ENCODE peak calls at places on chromosomes 3 and 15, in eight cellular contexts. N is sigmoid colon, Q is tibial nerve, I is esophagus muscularis mucosa, F is A549, O is ovary, R is stomach, X is transverse colon. J is an unnamed sample.
A peak's percentile ranks its signal among the peaks of the same experiment; 100 is the strongest.

GRCh38 chr3:46353639-46354410 is at the start of gene CCR2:
- DNase-seq in N (no peak), I (peak; percentile 37), X (no peak), O (no peak), R (no peak), F (no peak), Q (no peak), J (no peak)

GRCh38 chr15:29270169-29270955 is 740 bp upstream of the NSMCE3 start:
- DNase-seq in X (no peak), R (no peak), Q (no peak), O (no peak), F (no peak), N (no peak), I (no peak), J (no peak)

GRCh38 chr3:141454906-141455602 is 31.8 kb upstream of the RASA2 start:
- DNase-seq in R (no peak), X (no peak), F (peak; percentile 95), O (no peak), I (no peak), N (no peak), Q (peak; percentile 37), J (no peak)

GRCh38 chr3:50068134-50068533 is 20.6 kb upstream of the RBM5 start:
- DNase-seq in X (no peak), N (no peak), R (no peak), O (no peak), I (no peak), Q (no peak), F (no peak), J (no peak)

GRCh38 chr3:116148881-116149530 is 296.3 kb downstream of the LSAMP start:
- DNase-seq in I (no peak), N (no peak), O (no peak), F (no peak), R (no peak), Q (no peak), X (no peak), J (no peak)

GRCh38 chr3:130081371-130081881 is at the start of gene ALG1L2:
- DNase-seq in R (no peak), I (no peak), F (no peak), Q (no peak), N (no peak), O (no peak), X (no peak), J (no peak)

GRCh38 chr15:95087253-95087609 is 855.9 kb downstream of the MCTP2 start:
- DNase-seq in O (no peak), I (no peak), N (no peak), Q (no peak), R (no peak), F (no peak), X (no peak), J (no peak)

GRCh38 chr15:48388017-48388936 is 57.0 kb downstream of the DUT start:
- DNase-seq in R (no peak), O (no peak), N (no peak), I (no peak), X (no peak), F (no peak), Q (no peak), J (no peak)

GRCh38 chr3:48518755-48519154 is 14.8 kb upstream of the SHISA5 start:
- DNase-seq in N (no peak), X (no peak), I (no peak), O (no peak), Q (no peak), R (no peak), F (no peak), J (no peak)

GRCh38 chr3:74067296-74067695 is 442.6 kb upstream of the PDZRN3 start:
- DNase-seq in I (no peak), F (no peak), R (peak; percentile 35), Q (peak; percentile 7), N (no peak), X (no peak), O (no peak), J (no peak)

GRCh38 chr15:40511093-40511471 is 40.3 kb downstream of the CHST14 start:
- DNase-seq in N (no peak), O (no peak), R (no peak), X (peak; percentile 11), Q (no peak), F (no peak), I (no peak), J (no peak)

GRCh38 chr3:109057616-109058015 is 60.3 kb downstream of the MORC1 start:
- DNase-seq in O (no peak), R (no peak), F (no peak), Q (no peak), N (no peak), X (no peak), I (no peak), J (no peak)

GRCh38 chr15:40471778-40472130 is 970 bp downstream of the CHST14 start:
- DNase-seq in Q (no peak), O (no peak), N (no peak), X (peak; percentile 23), I (no peak), R (peak; percentile 37), F (no peak), J (no peak)

GRCh38 chr3:42063886-42064285 is 27.3 kb upstream of the TRAK1 start:
- DNase-seq in O (no peak), R (no peak), N (no peak), F (peak; percentile 48), Q (no peak), X (no peak), I (no peak), J (no peak)

GRCh38 chr3:190048831-190049541 is 71.7 kb downstream of the P3H2 start:
- DNase-seq in I (no peak), N (no peak), R (no peak), Q (no peak), O (no peak), X (no peak), F (no peak), J (no peak)

GRCh38 chr3:58063424-58063823 is 55.2 kb downstream of the FLNB start:
- DNase-seq in O (no peak), F (no peak), R (peak; percentile 38), I (no peak), Q (peak; percentile 87), N (peak; percentile 89), X (peak; percentile 60), J (no peak)
- TF ChIP-seq EP300 in O (no peak), F (no peak), R (no peak), I (no peak), Q (no peak), N (no peak), X (no peak), J (no peak)

DNA sequence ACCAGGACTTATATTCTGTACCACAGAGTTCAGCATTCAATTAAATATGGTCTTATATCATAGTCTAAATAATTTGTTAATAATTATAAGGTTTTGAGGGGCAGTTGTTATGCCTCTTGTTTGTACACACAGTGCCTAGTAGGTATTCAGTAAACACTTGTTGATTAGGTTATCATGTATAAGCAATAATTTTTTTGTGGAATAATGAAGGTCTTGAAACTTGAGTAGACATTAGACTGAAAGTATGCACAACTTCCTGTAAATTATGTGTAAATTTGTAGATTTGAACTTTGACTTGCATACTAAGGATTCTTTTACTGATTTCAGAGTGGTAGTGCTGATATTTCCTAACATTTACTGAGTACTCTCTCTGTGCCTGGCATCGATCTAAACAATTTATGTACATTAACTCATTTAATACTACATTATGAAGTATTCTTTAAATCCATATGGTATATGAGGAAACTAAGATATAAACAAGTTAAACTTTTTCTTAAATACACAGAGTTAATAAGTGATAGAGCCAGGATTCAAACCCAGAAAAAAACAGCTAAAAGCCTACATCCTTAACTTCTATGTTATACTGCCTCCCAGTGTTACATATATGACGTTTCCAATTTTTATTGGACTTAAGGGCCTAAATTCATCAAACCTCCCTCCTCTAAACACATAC is 65.1 kb downstream of the GLCE start:
- DNase-seq in I (no peak), R (no peak), O (no peak), Q (no peak), N (no peak), X (no peak), F (peak; percentile 14), J (no peak)
- TF ChIP-seq CTCF in I (peak; percentile 16), R (peak; percentile 27), O (no peak), Q (no peak), N (no peak), X (peak; percentile 19), F (peak; percentile 61), J (no peak)

GRCh38 chr3:146972726-146973125 is 367.6 kb upstream of the PLSCR5 start:
- DNase-seq in R (no peak), O (no peak), Q (no peak), N (no peak), X (no peak), I (no peak), F (no peak), J (no peak)

GRCh38 chr3:146967786-146968185 is 362.6 kb upstream of the PLSCR5 start:
- DNase-seq in O (no peak), Q (no peak), X (no peak), N (no peak), F (no peak), R (no peak), I (no peak), J (no peak)

GRCh38 chr3:146968204-146968651 is 363.1 kb upstream of the PLSCR5 start:
- DNase-seq in R (no peak), N (no peak), I (no peak), Q (no peak), X (no peak), O (no peak), F (no peak), J (no peak)

GRCh38 chr3:146969356-146969755 is 364.2 kb upstream of the PLSCR5 start:
- DNase-seq in R (no peak), Q (no peak), I (no peak), O (no peak), N (no peak), F (no peak), X (no peak), J (no peak)

GRCh38 chr3:146970236-146970635 is 365.1 kb upstream of the PLSCR5 start:
- DNase-seq in X (no peak), Q (no peak), I (no peak), F (no peak), R (no peak), N (no peak), O (no peak), J (no peak)
- TF ChIP-seq EP300 in X (no peak), Q (no peak), I (no peak), F (no peak), R (no peak), N (no peak), O (no peak), J (no peak)

GRCh38 chr3:179045719-179046402 is 25.7 kb downstream of the ZMAT3 start:
- DNase-seq in X (no peak), F (no peak), O (no peak), I (no peak), R (no peak), Q (no peak), N (no peak), J (no peak)

DNA sequence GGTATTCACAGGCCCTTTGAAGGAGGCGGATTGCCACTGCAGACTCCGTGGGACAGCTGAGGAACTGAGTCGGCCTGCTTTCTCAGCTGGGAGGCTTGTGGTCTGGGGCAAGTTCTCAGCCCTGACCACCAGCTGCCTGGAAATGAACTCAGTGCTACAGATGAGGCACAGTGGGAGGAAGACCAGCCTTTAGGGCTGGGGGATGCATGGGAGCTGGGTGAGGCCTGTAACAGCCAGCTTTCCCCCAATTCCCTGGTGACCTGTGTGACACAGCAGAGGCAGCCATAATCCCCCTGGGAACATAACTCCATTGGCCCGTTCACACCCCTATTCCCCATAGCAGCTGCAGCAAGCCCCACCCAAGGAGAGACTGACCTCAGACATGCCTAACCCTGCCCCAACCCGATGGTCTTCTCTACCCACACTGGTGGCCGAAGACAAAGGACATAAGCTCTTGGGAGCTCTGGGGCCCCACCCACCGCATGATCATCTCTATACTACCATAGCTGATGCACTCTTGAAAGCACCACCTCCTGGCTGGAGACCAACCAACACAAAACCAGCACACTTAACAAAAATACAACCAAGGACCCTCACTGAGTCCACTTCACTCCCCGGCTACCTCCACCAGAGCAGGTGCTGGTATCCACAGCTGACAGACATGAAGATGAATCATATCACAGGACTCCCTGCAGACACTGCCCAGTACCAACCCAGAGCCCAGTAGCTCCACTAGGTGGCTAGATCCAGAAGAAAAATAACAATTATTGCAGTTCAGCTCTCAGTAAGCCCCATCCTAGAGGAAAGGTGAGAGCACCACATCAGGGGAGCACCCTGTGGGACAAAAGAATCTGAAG is 24.9 kb downstream of the ZMAT3 start:
- DNase-seq in F (no peak), I (no peak), X (no peak), Q (no peak), R (no peak), N (no peak), O (no peak), J (no peak)
- TF ChIP-seq CTCF in F (no peak), I (no peak), X (no peak), Q (no peak), R (no peak), N (no peak), O (no peak), J (no peak)